ENCODE peak calls at places on chromosomes 13 and 19, in four cellular contexts. F is T-cell, O is tibial nerve, U is NCI-H2081. N is an unnamed sample.

GRCh38 chr19:18543814-18544475 is 572 bp upstream of the FKBP8 start:
- DNase-seq in F (peak; percentile 80), O (peak; percentile 57), U (peak; percentile 25), N (no peak)

GRCh38 chr13:93872376-93872775 is 607.1 kb downstream of the DCT start:
- DNase-seq in F (no peak), O (no peak), U (no peak), N (no peak)

GRCh38 chr13:84191199-84191598 is 308.9 kb upstream of the SLITRK1 start:
- DNase-seq in F (no peak), O (no peak), U (no peak), N (no peak)

GRCh38 chr13:88022826-88023225 is 351.7 kb downstream of the SLITRK5 start:
- DNase-seq in F (no peak), O (no peak), U (no peak), N (no peak)

GRCh38 chr19:41626877-41627276 is at the start of gene CEACAM4:
- DNase-seq in F (peak; percentile 29), O (peak; percentile 11), U (no peak), N (no peak)

GRCh38 chr13:113220877-113221276 is 11.5 kb downstream of the CUL4A start:
- DNase-seq in F (no peak), O (no peak), U (no peak), N (peak; percentile 55)

GRCh38 chr13:21014666-21015170 is 46.7 kb downstream of the LATS2 start:
- DNase-seq in F (no peak), O (no peak), U (no peak), N (peak; percentile 67)

GRCh38 chr19:27746691-27747380 is 1466.1 kb downstream of the UQCRFS1 start:
- DNase-seq in F (no peak), O (no peak), U (no peak), N (no peak)

GRCh38 chr19:31127132-31127967 is 221.9 kb downstream of the TSHZ3 start:
- DNase-seq in F (no peak), O (no peak), U (no peak), N (peak; percentile 97)

GRCh38 chr19:30150626-30151025 is 208.6 kb downstream of the URI1 start:
- DNase-seq in F (no peak), O (no peak), U (no peak), N (no peak)